ENCODE peak calls at places on chromosomes 12 and 14, in six cellular contexts. A, Z, P, N, L and Y are unnamed samples.
A peak's percentile ranks its signal among the peaks of the same experiment; 100 is the strongest.

GRCh38 chr12:30357712-30358111 is 338.0 kb downstream of the IPO8 start:
- DNase-seq in A (no peak), N (no peak), L (no peak), Z (no peak), P (no peak), Y (no peak)

GRCh38 chr12:20438307-20438779 is 70.0 kb downstream of the PDE3A start:
- DNase-seq in L (no peak), A (no peak), N (peak; percentile 83), P (no peak), Z (no peak), Y (no peak)

GRCh38 chr12:69383074-69383473 is 23.5 kb downstream of the YEATS4 start:
- DNase-seq in N (no peak), P (no peak), L (no peak), A (no peak), Z (no peak), Y (no peak)

GRCh38 chr12:90514325-90514724 is 440.7 kb downstream of the CCER1 start:
- DNase-seq in A (no peak), N (peak; percentile 75), Z (no peak), P (no peak), L (no peak), Y (no peak)

GRCh38 chr14:53668861-53669260 is 287.8 kb downstream of the BMP4 start:
- DNase-seq in Z (no peak), L (no peak), A (no peak), N (no peak), P (no peak), Y (no peak)

GRCh38 chr12:80374615-80375014 is 69.4 kb upstream of the PTPRQ start:
- DNase-seq in A (no peak), N (no peak), Z (no peak), P (no peak), L (no peak), Y (no peak)

GRCh38 chr12:103800252-103800771 is 40.7 kb downstream of the NT5DC3 start:
- DNase-seq in A (no peak), P (no peak), N (peak; percentile 85), L (peak; percentile 47), Z (no peak), Y (peak; percentile 76)

GRCh38 chr12:78361683-78362082 is 502.9 kb upstream of the SYT1 start:
- DNase-seq in Z (no peak), L (no peak), A (no peak), N (no peak), P (no peak), Y (no peak)

GRCh38 chr14:99261916-99262787 is 9.8 kb downstream of the BCL11B start:
- DNase-seq in Z (peak; percentile 41), A (no peak), N (no peak), P (no peak), L (no peak), Y (no peak)

GRCh38 chr12:124456652-124457152 is 110.7 kb downstream of the NCOR2 start:
- DNase-seq in L (no peak), N (no peak), A (peak; percentile 69), Z (no peak), P (no peak), Y (no peak)

GRCh38 chr14:23061995-23062394 is 4.7 kb upstream of the CDH24 start:
- DNase-seq in L (peak; percentile 87), Z (no peak), N (peak; percentile 97), P (no peak), A (no peak), Y (no peak)

GRCh38 chr12:6444704-6445688 is at the start of gene CD27:
- DNase-seq in A (no peak), N (no peak), Z (no peak), L (no peak), P (no peak), Y (no peak)

GRCh38 chr12:63319936-63320633 is 169.1 kb upstream of the AVPR1A start:
- DNase-seq in N (no peak), L (no peak), Z (no peak), P (no peak), A (no peak), Y (no peak)

GRCh38 chr12:56146492-56147460 is 5.6 kb upstream of the MYL6B start:
- DNase-seq in Z (no peak), A (no peak), P (no peak), L (no peak), N (peak; percentile 82), Y (no peak)

GRCh38 chr14:89276424-89276975 is 140.5 kb downstream of the FOXN3 start:
- DNase-seq in L (no peak), Z (no peak), N (no peak), A (no peak), P (no peak), Y (no peak)

GRCh38 chr12:124482901-124483799 is 84.3 kb downstream of the NCOR2 start:
- DNase-seq in A (no peak), L (no peak), Z (no peak), N (no peak), P (no peak), Y (no peak)

GRCh38 chr12:76757694-76758093 is 6.2 kb upstream of the ZDHHC17 start:
- DNase-seq in L (no peak), N (no peak), Z (no peak), A (no peak), P (no peak), Y (no peak)

GRCh38 chr14:96252323-96253052 is 3.5 kb upstream of the BDKRB1 start:
- DNase-seq in Z (no peak), N (no peak), P (no peak), A (no peak), L (no peak), Y (no peak)

GRCh38 chr14:91744068-91744480 is 12.2 kb upstream of the CATSPERB start:
- DNase-seq in N (peak; percentile 37), P (no peak), L (no peak), Z (no peak), A (no peak), Y (no peak)

GRCh38 chr12:92055877-92056276 is 89.8 kb downstream of the BTG1 start:
- DNase-seq in P (no peak), L (no peak), Z (no peak), N (no peak), A (no peak), Y (no peak)

GRCh38 chr14:91647817-91648216 is 84.1 kb downstream of the CATSPERB start:
- DNase-seq in N (no peak), A (no peak), Z (no peak), L (no peak), P (no peak), Y (no peak)

GRCh38 chr12:122875590-122876220 is 20.2 kb downstream of the VPS37B start:
- DNase-seq in N (no peak), A (no peak), P (no peak), Z (peak; percentile 56), L (no peak), Y (no peak)

GRCh38 chr12:58919271-58920101 is 818 bp downstream of the LRIG3 start:
- DNase-seq in A (no peak), Z (peak; percentile 38), P (no peak), L (peak; percentile 27), N (peak; percentile 83), Y (no peak)

GRCh38 chr14:101636081-101636560 is 74.8 kb downstream of the DIO3 start:
- DNase-seq in A (no peak), N (no peak), Z (no peak), P (no peak), L (no peak), Y (no peak)

GRCh38 chr12:46209914-46210834 is 58.7 kb downstream of the SLC38A1 start:
- DNase-seq in A (no peak), P (no peak), Z (peak; percentile 45), L (peak; percentile 11), N (peak; percentile 85), Y (no peak)

GRCh38 chr12:42790761-42791151 is 201.2 kb upstream of the PRICKLE1 start:
- DNase-seq in P (no peak), A (no peak), L (no peak), N (peak; percentile 96), Z (no peak), Y (no peak)

GRCh38 chr12:106342397-106343212 is 14.9 kb upstream of the POLR3B start:
- DNase-seq in Z (no peak), N (peak; percentile 40), A (no peak), L (peak; percentile 39), P (no peak), Y (no peak)

GRCh38 chr12:57661376-57661775 is 28.4 kb upstream of the B4GALNT1 start:
- DNase-seq in P (no peak), N (no peak), Z (peak; percentile 17), L (no peak), A (no peak), Y (no peak)

GRCh38 chr14:83196235-83196634 is 1662.6 kb upstream of the SEL1L start:
- DNase-seq in Z (no peak), P (no peak), A (peak; percentile 31), N (no peak), L (no peak), Y (no peak)

GRCh38 chr12:67669925-67670631 is 21.5 kb downstream of the DYRK2 start:
- DNase-seq in A (no peak), L (no peak), N (no peak), Z (no peak), P (no peak), Y (no peak)

GRCh38 chr12:67669217-67669924 is 20.8 kb downstream of the DYRK2 start:
- DNase-seq in L (no peak), A (no peak), P (no peak), Z (no peak), N (peak; percentile 30), Y (no peak)

GRCh38 chr12:67666605-67667004 is 18.1 kb downstream of the DYRK2 start:
- DNase-seq in N (no peak), Z (no peak), P (no peak), L (no peak), A (no peak), Y (no peak)

GRCh38 chr12:67665679-67666078 is 17.1 kb downstream of the DYRK2 start:
- DNase-seq in P (no peak), Z (no peak), A (no peak), N (no peak), L (no peak), Y (no peak)

GRCh38 chr12:67667276-67668073 is 18.9 kb downstream of the DYRK2 start:
- DNase-seq in N (peak; percentile 59), Z (no peak), A (no peak), P (no peak), L (no peak), Y (no peak)
- TF ChIP-seq POLR2AphosphoS5 in N (no peak), Z (no peak), A (peak; percentile 40), P (no peak), L (no peak), Y (no peak)

GRCh38 chr14:30214014-30214413 is 286.4 kb upstream of the PRKD1 start:
- DNase-seq in P (no peak), A (no peak), Z (no peak), L (no peak), N (peak; percentile 4), Y (no peak)
- H3K4me3 ChIP-seq in P (no peak overlapping the region), A (no peak overlapping the region), Z (no peak overlapping the region), L (no peak overlapping the region), N (no peak overlapping the region), Y (no peak overlapping the region)

DNA sequence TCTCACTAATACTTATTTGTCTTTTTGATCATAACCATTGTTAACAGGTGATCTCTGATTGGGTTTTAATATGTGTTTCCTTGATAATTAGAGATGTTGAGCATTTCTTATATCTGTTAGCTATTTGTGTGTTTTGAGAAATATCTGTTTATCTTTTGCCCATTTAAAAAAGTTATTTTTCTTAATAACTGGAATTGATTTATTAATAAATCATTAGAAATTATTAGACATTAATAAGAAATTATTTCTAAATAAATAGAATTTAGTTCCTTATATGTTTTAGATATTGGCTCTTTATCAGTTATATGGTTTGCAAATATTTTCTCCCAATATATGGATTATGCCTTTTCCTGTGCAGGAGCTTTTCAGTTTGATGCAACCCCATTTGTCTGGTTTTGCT is 18.7 kb downstream of the TMX1 start:
- DNase-seq in N (no peak), A (no peak), P (no peak), L (no peak), Z (no peak), Y (no peak)
- TF ChIP-seq POLR2AphosphoS5 in N (no peak), A (no peak), P (no peak), L (no peak), Z (no peak), Y (no peak)

GRCh38 chr12:24943947-24944597 is 4.8 kb downstream of the BCAT1 start:
- DNase-seq in L (peak; percentile 7), P (no peak), Z (peak; percentile 43), A (no peak), N (peak; percentile 86), Y (no peak)
- H3K4me3 ChIP-seq in L (no peak overlapping the region), P (no peak overlapping the region), Z (no peak overlapping the region), A (no peak overlapping the region), N (peak overlapping the region; percentile 48), Y (no peak overlapping the region)